ENCODE peak calls at places on chromosomes 2 and 18, in five cellular contexts. B is naive B cell, H is fibroblast of lung, K is left colon, N is LoVo. I is an unnamed sample.

GRCh38 chr2:152189622-152190495 is 14.3 kb upstream of the STAM2 start:
- DNase-seq in B (peak; percentile 9), H (peak; percentile 59), K (no peak), N (peak; percentile 49), I (peak; percentile 64)

GRCh38 chr2:207467716-207468347 is 61.9 kb upstream of the CREB1 start:
- DNase-seq in B (no peak), H (peak; percentile 87), K (no peak), N (no peak), I (peak; percentile 56)

GRCh38 chr18:70394672-70395071 is 105.8 kb downstream of the SOCS6 start:
- DNase-seq in B (no peak), H (no peak), K (no peak), N (no peak), I (no peak)

GRCh38 chr2:217414429-217414828 is 554.6 kb upstream of the TNP1 start:
- DNase-seq in B (no peak), H (no peak), K (no peak), N (no peak), I (no peak)

GRCh38 chr2:64857581-64858471 is 131.4 kb upstream of the SLC1A4 start:
- DNase-seq in B (no peak), H (peak; percentile 85), K (no peak), N (no peak), I (peak; percentile 79)

GRCh38 chr2:109239720-109240119 is 110.7 kb downstream of the SH3RF3 start:
- DNase-seq in B (no peak), H (peak; percentile 86), K (no peak), N (no peak), I (no peak)

GRCh38 chr2:138446043-138446442 is 55.5 kb upstream of the SPOPL start:
- DNase-seq in B (no peak), H (no peak), K (no peak), N (no peak), I (no peak)

GRCh38 chr2:27076323-27076722 is 2.1 kb upstream of the EMILIN1 start:
- DNase-seq in B (no peak), H (no peak), K (no peak), N (no peak), I (no peak)

GRCh38 chr2:88692187-88692586 is 714 bp downstream of the RPIA start:
- DNase-seq in B (peak; percentile 23), H (peak; percentile 2), K (peak; percentile 49), N (peak; percentile 14), I (no peak)

GRCh38 chr2:188333751-188334524 is 42.3 kb downstream of the GULP1 start:
- DNase-seq in B (no peak), H (peak; percentile 55), K (no peak), N (no peak), I (no peak)

GRCh38 chr18:27363918-27364317 is 178.8 kb upstream of the CHST9 start:
- DNase-seq in B (no peak), H (peak; percentile 20), K (no peak), N (peak; percentile 4), I (peak; percentile 5)

GRCh38 chr18:36628435-36629094 is 200.2 kb downstream of the TPGS2 start:
- DNase-seq in B (no peak), H (peak; percentile 19), K (no peak), N (no peak), I (no peak)

GRCh38 chr2:40358783-40359182 is 93.1 kb downstream of the SLC8A1 start:
- DNase-seq in B (no peak), H (no peak), K (no peak), N (no peak), I (no peak)

GRCh38 chr2:98623657-98624056 is 15.3 kb downstream of the UNC50 start:
- DNase-seq in B (no peak), H (no peak), K (no peak), N (no peak), I (no peak)

GRCh38 chr18:23453657-23454011 is 547 bp downstream of the RIOK3 start:
- DNase-seq in B (no peak), H (peak; percentile 74), K (no peak), N (peak; percentile 32), I (peak; percentile 12)

GRCh38 chr2:3913252-3913651 is 209.9 kb downstream of the DCDC2C start:
- DNase-seq in B (no peak), H (no peak), K (no peak), N (no peak), I (no peak)

GRCh38 chr2:37718515-37719161 is 47.2 kb upstream of the CDC42EP3 start:
- DNase-seq in B (no peak), H (no peak), K (no peak), N (no peak), I (no peak)

GRCh38 chr2:129188451-129188850 is 791.0 kb upstream of the RAB6C start:
- DNase-seq in B (no peak), H (no peak), K (no peak), N (no peak), I (no peak)

GRCh38 chr18:35673682-35674081 is 92.1 kb downstream of the GALNT1 start:
- DNase-seq in B (no peak), H (no peak), K (no peak), N (no peak), I (no peak)

GRCh38 chr2:172813314-172813888 is 77.8 kb downstream of the RAPGEF4 start:
- DNase-seq in B (no peak), H (peak; percentile 29), K (no peak), N (no peak), I (no peak)

GRCh38 chr2:70557171-70557838 is 3.7 kb upstream of the TGFA start:
- DNase-seq in B (no peak), H (no peak), K (peak; percentile 54), N (no peak), I (no peak)

GRCh38 chr2:175282300-175282699 is 100.8 kb upstream of the ATP5MC3 start:
- DNase-seq in B (peak; percentile 4), H (peak; percentile 25), K (no peak), N (peak; percentile 50), I (peak; percentile 11)

GRCh38 chr2:23386422-23387220 is 1.6 kb downstream of the KLHL29 start:
- DNase-seq in B (no peak), H (peak; percentile 30), K (peak; percentile 44), N (no peak), I (no peak)

GRCh38 chr18:28457784-28458183 is 280.9 kb upstream of the CDH2 start:
- DNase-seq in B (no peak), H (no peak), K (no peak), N (no peak), I (no peak)

GRCh38 chr18:24413148-24413547 is 13.3 kb upstream of the IMPACT start:
- DNase-seq in B (no peak), H (no peak), K (no peak), N (no peak), I (no peak)

GRCh38 chr18:68735498-68736343 is 20.8 kb upstream of the TMX3 start:
- DNase-seq in B (no peak), H (peak; percentile 58), K (no peak), N (peak; percentile 32), I (peak; percentile 54)

GRCh38 chr2:233811732-233812131 is 33.6 kb downstream of the MROH2A start:
- DNase-seq in B (no peak), H (no peak), K (no peak), N (no peak), I (no peak)

GRCh38 chr2:228657807-228658402 is 476.4 kb upstream of the SPHKAP start:
- DNase-seq in B (no peak), H (peak; percentile 29), K (no peak), N (peak; percentile 49), I (peak; percentile 22)

GRCh38 chr18:22370414-22370813 is 47.3 kb downstream of the CTAGE1 start:
- DNase-seq in B (no peak), H (no peak), K (no peak), N (no peak), I (no peak)

I was measured in astrocyte of the cerebellum.